ENCODE peak calls at places on chromosomes 1 and 21, in six cellular contexts. F is GM12865, P is LoVo, J is NCI-H2107, W is posterior cingulate gyrus, O is suprapubic skin. Q is an unnamed sample.

GRCh38 chr1:93993731-93994130 is 84.5 kb upstream of the GCLM start:
- DNase-seq in F (no peak), P (no peak), J (no peak), W (no peak), O (no peak), Q (no peak)

GRCh38 chr1:156319664-156320063 is 18.4 kb downstream of the CCT3 start:
- DNase-seq in F (peak), P (no peak), J (no peak), W (no peak), O (peak), Q (peak)

GRCh38 chr1:167720965-167721616 is 691 bp upstream of the MPZL1 start:
- DNase-seq in F (peak), P (peak), J (no peak), W (peak), O (no peak), Q (peak)

GRCh38 chr1:45968941-45969666 is 163.3 kb downstream of the PIK3R3 start:
- DNase-seq in F (no peak), P (no peak), J (no peak), W (no peak), O (no peak), Q (no peak)

GRCh38 chr1:176998396-176998795 is 166.1 kb downstream of the ASTN1 start:
- DNase-seq in F (no peak), P (no peak), J (peak), W (no peak), O (no peak), Q (no peak)

GRCh38 chr1:21756393-21757089 is 26.4 kb downstream of the USP48 start:
- DNase-seq in F (no peak), P (no peak), J (no peak), W (no peak), O (no peak), Q (no peak)

GRCh38 chr1:169193191-169193850 is 86.8 kb downstream of the ATP1B1 start:
- DNase-seq in F (no peak), P (no peak), J (no peak), W (no peak), O (no peak), Q (no peak)

GRCh38 chr1:156248323-156248683 is 447 bp upstream of the PAQR6 start:
- DNase-seq in F (no peak), P (no peak), J (no peak), W (no peak), O (no peak), Q (no peak)

GRCh38 chr21:29715089-29715488 is 224.7 kb downstream of the GRIK1 start:
- DNase-seq in F (no peak), P (no peak), J (no peak), W (no peak), O (no peak), Q (no peak)

GRCh38 chr21:44878053-44878982 is 4.8 kb upstream of the PTTG1IP start:
- DNase-seq in F (no peak), P (no peak), J (no peak), W (no peak), O (no peak), Q (peak)

GRCh38 chr1:59819566-59820438 is 5.1 kb downstream of the HOOK1 start:
- DNase-seq in F (no peak), P (no peak), J (no peak), W (no peak), O (no peak), Q (no peak)

GRCh38 chr1:67552336-67552759 is 122.1 kb upstream of the SERBP1 start:
- DNase-seq in F (no peak), P (peak), J (no peak), W (no peak), O (no peak), Q (no peak)

Q was measured in PC-3.